ENCODE peak calls at places on chromosomes 13 and 19, in nine cellular contexts. K is brain microvascular endothelial cell; U is heart right ventricle; B is iPS DF 6.9; F is GM23248; C is lower lobe of right lung; D is tibial nerve; L is left ventricle myocardium inferior; S is CD8-positive, alpha-beta T cell. E is an unnamed sample.

GRCh38 chr13:50453238-50453637 is 390.3 kb downstream of the DLEU7 start:
- DNase-seq in K (no peak), U (no peak), B (no peak), F (peak; percentile 57), C (no peak), D (no peak), L (no peak), S (no peak), E (no peak)

GRCh38 chr19:41351339-41352245 is 2.1 kb downstream of the TGFB1 start:
- DNase-seq in K (peak; percentile 28), U (peak; percentile 75), B (no peak), F (peak; percentile 84), C (peak; percentile 85), D (peak; percentile 53), L (peak; percentile 75), S (peak; percentile 88), E (peak; percentile 70)

GRCh38 chr19:41623360-41623759 is 3.5 kb downstream of the CEACAM4 start:
- DNase-seq in K (no peak), U (no peak), B (no peak), F (no peak), C (no peak), D (no peak), L (no peak), S (no peak), E (no peak)

GRCh38 chr19:56751078-56751489 is 79.5 kb upstream of the ZNF835 start:
- DNase-seq in K (no peak), U (no peak), B (no peak), F (no peak), C (no peak), D (no peak), L (no peak), S (no peak), E (no peak)

GRCh38 chr19:45114116-45114515 is 21.1 kb downstream of the PPP1R37 start:
- DNase-seq in K (no peak), U (no peak), B (no peak), F (no peak), C (no peak), D (no peak), L (no peak), S (no peak), E (no peak)

GRCh38 chr13:47723898-47724297 is 277.2 kb downstream of the SUCLA2 start:
- DNase-seq in K (no peak), U (no peak), B (no peak), F (no peak), C (no peak), D (no peak), L (no peak), S (no peak), E (no peak)

GRCh38 chr19:8392017-8392591 is 1.9 kb downstream of the RAB11B start:
- DNase-seq in K (no peak), U (peak; percentile 70), B (no peak), F (peak; percentile 52), C (peak; percentile 48), D (no peak), L (peak; percentile 51), S (no peak), E (peak; percentile 53)

GRCh38 chr19:5170329-5170745 is 170.3 kb downstream of the PTPRS start:
- DNase-seq in K (no peak), U (no peak), B (no peak), F (no peak), C (peak; percentile 55), D (no peak), L (no peak), S (peak; percentile 74), E (no peak)

GRCh38 chr13:111410232-111411021 is 90.0 kb downstream of the TEX29 start:
- DNase-seq in K (no peak), U (no peak), B (no peak), F (no peak), C (no peak), D (no peak), L (no peak), S (no peak), E (no peak)

GRCh38 chr19:46724468-46724867 is 7.6 kb upstream of the PRKD2 start:
- DNase-seq in K (no peak), U (no peak), B (no peak), F (no peak), C (no peak), D (no peak), L (no peak), S (no peak), E (no peak)

GRCh38 chr13:103794526-103794925 is 728.3 kb upstream of the SLC10A2 start:
- DNase-seq in K (no peak), U (no peak), B (no peak), F (no peak), C (no peak), D (no peak), L (no peak), S (no peak), E (no peak)

GRCh38 chr13:77434289-77434688 is 101.2 kb upstream of the SCEL start:
- DNase-seq in K (no peak), U (no peak), B (no peak), F (no peak), C (no peak), D (no peak), L (no peak), S (no peak), E (no peak)

GRCh38 chr13:101262306-101262705 is 154.0 kb downstream of the NALCN start:
- DNase-seq in K (no peak), U (no peak), B (no peak), F (no peak), C (no peak), D (no peak), L (no peak), S (no peak), E (no peak)

GRCh38 chr13:91144054-91144453 is 203.4 kb upstream of the MIR17HG start:
- DNase-seq in K (peak; percentile 6), U (no peak), B (no peak), F (no peak), C (no peak), D (no peak), L (no peak), S (no peak), E (no peak)

GRCh38 chr19:3975637-3976087 is 4.8 kb upstream of the DAPK3 start:
- DNase-seq in K (no peak), U (no peak), B (no peak), F (peak; percentile 36), C (no peak), D (no peak), L (no peak), S (no peak), E (no peak)
- H3K27ac ChIP-seq in K (no peak overlapping the region), U (no peak overlapping the region), B (no peak overlapping the region), F (peak overlapping the region; percentile 42), C (no peak overlapping the region), D (no peak overlapping the region), L (no peak overlapping the region), S (no peak overlapping the region), E (peak overlapping the region; percentile 58)

DNA sequence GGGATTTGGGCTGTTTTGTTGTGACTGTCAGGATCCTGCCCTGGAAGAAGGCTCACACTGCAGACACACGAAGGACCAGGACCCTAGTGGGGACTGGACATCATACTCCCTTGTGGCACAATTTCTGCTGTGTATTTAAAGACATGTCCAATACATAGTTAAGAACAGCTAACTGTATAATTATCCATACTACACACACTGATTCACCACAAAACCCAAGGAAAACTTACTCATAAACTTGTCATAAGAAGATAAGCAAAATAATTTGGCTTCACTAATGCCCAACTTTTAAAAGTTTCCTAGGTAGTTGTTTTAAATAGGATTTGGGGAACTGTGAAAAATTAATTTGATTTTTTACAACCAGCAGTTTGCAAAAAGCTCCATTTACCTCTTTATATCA is 46.1 kb downstream of the LATS2 start:
- DNase-seq in K (no peak), U (no peak), B (no peak), F (peak; percentile 77), C (no peak), D (no peak), L (no peak), S (no peak), E (no peak)
- H3K27ac ChIP-seq in K (peak overlapping the region; percentile 90), U (peak overlapping the region; percentile 1), B (no peak overlapping the region), F (peak overlapping the region; percentile 96), C (peak overlapping the region; percentile 1), D (peak overlapping the region; percentile 44), L (peak overlapping the region; percentile 74), S (no peak overlapping the region), E (peak overlapping the region; percentile 83)

GRCh38 chr19:49631279-49631588 is 8.7 kb downstream of the RRAS start:
- DNase-seq in K (no peak), U (no peak), B (no peak), F (peak; percentile 39), C (no peak), D (no peak), L (no peak), S (no peak), E (no peak)

GRCh38 chr19:49629659-49630058 is 10.3 kb downstream of the RRAS start:
- DNase-seq in K (no peak), U (no peak), B (no peak), F (no peak), C (no peak), D (no peak), L (no peak), S (no peak), E (no peak)

GRCh38 chr19:49635530-49636229 is 4.3 kb downstream of the RRAS start:
- DNase-seq in K (no peak), U (no peak), B (no peak), F (peak; percentile 43), C (no peak), D (no peak), L (no peak), S (no peak), E (no peak)

GRCh38 chr19:49632576-49632975 is 7.4 kb downstream of the RRAS start:
- DNase-seq in K (no peak), U (no peak), B (no peak), F (no peak), C (no peak), D (no peak), L (no peak), S (no peak), E (no peak)

DNA sequence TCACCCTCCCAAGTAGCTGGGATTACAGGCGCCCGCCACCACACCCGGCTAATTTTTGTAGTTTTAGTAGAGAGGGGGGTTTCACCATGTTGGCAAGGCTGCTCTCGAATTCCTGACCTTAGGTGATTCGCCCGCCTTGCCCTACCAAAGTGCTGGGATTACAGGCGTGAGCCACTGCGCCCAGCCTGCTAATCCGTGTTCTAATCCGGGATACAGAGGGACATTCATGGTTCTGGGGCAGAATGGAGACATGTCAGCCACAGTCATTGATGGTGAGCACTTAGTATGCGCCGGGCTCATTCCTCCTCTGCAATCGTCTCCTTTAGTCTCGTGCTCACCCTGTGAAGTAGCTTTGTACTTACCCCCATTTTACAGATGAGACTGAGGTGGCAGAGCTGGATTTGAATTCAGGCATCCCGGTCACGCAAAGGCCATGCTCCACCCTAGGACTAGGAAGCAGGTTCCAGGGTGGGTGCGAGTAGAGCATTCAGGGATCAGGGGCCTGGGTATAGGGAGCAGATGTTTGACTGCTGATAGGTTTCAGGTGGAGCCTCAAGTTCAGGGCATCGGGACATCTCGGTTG is 8.2 kb downstream of the RRAS start:
- DNase-seq in K (no peak), U (no peak), B (no peak), F (no peak), C (no peak), D (no peak), L (no peak), S (no peak), E (no peak)
- H3K27ac ChIP-seq in K (no peak overlapping the region), U (peak overlapping the region; percentile 14), B (no peak overlapping the region), F (no peak overlapping the region), C (peak overlapping the region; percentile 68), D (no peak overlapping the region), L (peak overlapping the region; percentile 60), S (no peak overlapping the region), E (no peak overlapping the region)

DNA sequence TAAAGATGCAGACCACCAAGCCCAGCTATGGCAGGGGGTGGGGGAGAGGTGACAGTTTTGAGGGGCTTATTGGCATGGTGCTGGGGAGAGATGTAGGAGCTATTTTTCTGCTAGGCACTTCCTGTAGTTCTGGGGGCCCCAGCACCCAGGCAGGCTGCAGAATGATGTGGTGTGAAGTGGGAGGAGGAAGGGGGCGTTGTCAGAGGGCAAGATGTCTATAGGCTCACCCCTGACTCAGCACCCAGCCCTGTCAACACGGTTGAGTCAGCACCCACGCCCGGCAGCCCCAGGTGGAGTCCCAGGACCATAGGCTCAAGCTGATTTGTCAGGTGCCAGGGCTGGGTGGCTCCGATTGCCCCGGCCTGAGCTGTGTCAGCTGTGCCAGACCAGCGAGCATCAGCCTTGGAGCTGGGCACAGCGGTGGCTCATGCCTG is 5.8 kb downstream of the KLF2 start:
- DNase-seq in K (peak; percentile 92), U (peak; percentile 73), B (no peak), F (peak; percentile 98), C (peak; percentile 85), D (no peak), L (peak; percentile 63), S (peak; percentile 96), E (peak; percentile 75)
- H3K27ac ChIP-seq in K (peak overlapping the region; percentile 36), U (peak overlapping the region; percentile 63), B (no peak overlapping the region), F (peak overlapping the region; percentile 81), C (peak overlapping the region; percentile 98), D (peak overlapping the region; percentile 64), L (peak overlapping the region; percentile 96), S (peak overlapping the region; percentile 99), E (peak overlapping the region; percentile 23)